ENCODE peak calls at places on chromosome 21, in nine cellular contexts. One of them, this sample, is unnamed.
A peak's percentile ranks its signal among the peaks of the same experiment; 100 is the strongest.

GRCh38 chr21:29075706-29076447 is 2.4 kb upstream of the CCT8 start:
- DNase-seq in left ventricle myocardium superior: no peak
- DNase-seq in nucleus accumbens: no peak
- DNase-seq in cardiac fibroblast: no peak
- DNase-seq in DMS153: no peak
- DNase-seq in mesendoderm: no peak
- DNase-seq in HFF-Myc: no peak
- DNase-seq in occipital lobe: no peak
- DNase-seq in NCI-H446: no peak
- DNase-seq in this sample: no peak

GRCh38 chr21:17613242-17613676 is 558 bp upstream of the BTG3 start:
- DNase-seq in left ventricle myocardium superior: peak; percentile 56
- DNase-seq in nucleus accumbens: peak; percentile 42
- DNase-seq in cardiac fibroblast: peak; percentile 26
- DNase-seq in DMS153: peak; percentile 15
- DNase-seq in mesendoderm: no peak
- DNase-seq in HFF-Myc: no peak
- DNase-seq in occipital lobe: no peak
- DNase-seq in NCI-H446: peak; percentile 48
- DNase-seq in this sample: peak; percentile 21

GRCh38 chr21:42621166-42621827 is 32.1 kb upstream of the PDE9A start:
- DNase-seq in left ventricle myocardium superior: no peak
- DNase-seq in nucleus accumbens: no peak
- DNase-seq in cardiac fibroblast: peak; percentile 13
- DNase-seq in DMS153: no peak
- DNase-seq in mesendoderm: no peak
- DNase-seq in HFF-Myc: no peak
- DNase-seq in occipital lobe: no peak
- DNase-seq in NCI-H446: no peak
- DNase-seq in this sample: no peak

GRCh38 chr21:24148461-24148860 is 1458.8 kb downstream of the MRPL39 start:
- DNase-seq in left ventricle myocardium superior: no peak
- DNase-seq in nucleus accumbens: no peak
- DNase-seq in cardiac fibroblast: no peak
- DNase-seq in DMS153: no peak
- DNase-seq in mesendoderm: no peak
- DNase-seq in HFF-Myc: no peak
- DNase-seq in occipital lobe: no peak
- DNase-seq in NCI-H446: no peak
- DNase-seq in this sample: no peak

GRCh38 chr21:45833437-45833836 is 148.1 kb upstream of the COL6A1 start:
- DNase-seq in left ventricle myocardium superior: peak; percentile 63
- DNase-seq in nucleus accumbens: no peak
- DNase-seq in cardiac fibroblast: no peak
- DNase-seq in DMS153: no peak
- DNase-seq in mesendoderm: no peak
- DNase-seq in HFF-Myc: no peak
- DNase-seq in occipital lobe: no peak
- DNase-seq in NCI-H446: no peak
- DNase-seq in this sample: no peak

GRCh38 chr21:41712201-41712600 is 54.7 kb downstream of the RIPK4 start:
- DNase-seq in left ventricle myocardium superior: no peak
- DNase-seq in nucleus accumbens: no peak
- DNase-seq in cardiac fibroblast: no peak
- DNase-seq in DMS153: no peak
- DNase-seq in mesendoderm: peak; percentile 62
- DNase-seq in HFF-Myc: no peak
- DNase-seq in occipital lobe: no peak
- DNase-seq in NCI-H446: no peak
- DNase-seq in this sample: no peak

GRCh38 chr21:41451753-41452676 is 26.0 kb downstream of the MX1 start:
- DNase-seq in left ventricle myocardium superior: no peak
- DNase-seq in nucleus accumbens: no peak
- DNase-seq in cardiac fibroblast: no peak
- DNase-seq in DMS153: no peak
- DNase-seq in mesendoderm: no peak
- DNase-seq in HFF-Myc: no peak
- DNase-seq in occipital lobe: no peak
- DNase-seq in NCI-H446: no peak
- DNase-seq in this sample: no peak

GRCh38 chr21:39840373-39841097 is 26.7 kb upstream of the PCP4 start:
- DNase-seq in left ventricle myocardium superior: no peak
- DNase-seq in nucleus accumbens: no peak
- DNase-seq in cardiac fibroblast: no peak
- DNase-seq in DMS153: no peak
- DNase-seq in mesendoderm: no peak
- DNase-seq in HFF-Myc: no peak
- DNase-seq in occipital lobe: no peak
- DNase-seq in NCI-H446: no peak
- DNase-seq in this sample: no peak

GRCh38 chr21:16205527-16205926 is 475.7 kb downstream of the USP25 start:
- DNase-seq in left ventricle myocardium superior: no peak
- DNase-seq in nucleus accumbens: no peak
- DNase-seq in cardiac fibroblast: peak; percentile 4
- DNase-seq in DMS153: no peak
- DNase-seq in mesendoderm: no peak
- DNase-seq in HFF-Myc: no peak
- DNase-seq in occipital lobe: no peak
- DNase-seq in NCI-H446: no peak
- DNase-seq in this sample: no peak

GRCh38 chr21:45126085-45126687 is 51.8 kb downstream of the ADARB1 start:
- DNase-seq in left ventricle myocardium superior: no peak
- DNase-seq in nucleus accumbens: no peak
- DNase-seq in cardiac fibroblast: no peak
- DNase-seq in DMS153: no peak
- DNase-seq in mesendoderm: no peak
- DNase-seq in HFF-Myc: no peak
- DNase-seq in occipital lobe: no peak
- DNase-seq in NCI-H446: no peak
- DNase-seq in this sample: no peak

GRCh38 chr21:45054927-45055612 is 19.3 kb upstream of the ADARB1 start:
- DNase-seq in left ventricle myocardium superior: no peak
- DNase-seq in nucleus accumbens: peak; percentile 6
- DNase-seq in cardiac fibroblast: no peak
- DNase-seq in DMS153: no peak
- DNase-seq in mesendoderm: no peak
- DNase-seq in HFF-Myc: no peak
- DNase-seq in occipital lobe: no peak
- DNase-seq in NCI-H446: no peak
- DNase-seq in this sample: no peak

GRCh38 chr21:29033871-29034270 is 9.4 kb downstream of the USP16 start:
- DNase-seq in left ventricle myocardium superior: no peak
- DNase-seq in nucleus accumbens: no peak
- DNase-seq in cardiac fibroblast: no peak
- DNase-seq in DMS153: no peak
- DNase-seq in mesendoderm: no peak
- DNase-seq in HFF-Myc: no peak
- DNase-seq in occipital lobe: no peak
- DNase-seq in NCI-H446: no peak
- DNase-seq in this sample: no peak

GRCh38 chr21:42157606-42158310 is 61.2 kb upstream of the ABCG1 start:
- DNase-seq in left ventricle myocardium superior: no peak
- DNase-seq in nucleus accumbens: no peak
- DNase-seq in cardiac fibroblast: no peak
- DNase-seq in DMS153: no peak
- DNase-seq in mesendoderm: no peak
- DNase-seq in HFF-Myc: no peak
- DNase-seq in occipital lobe: no peak
- DNase-seq in NCI-H446: no peak
- DNase-seq in this sample: no peak

GRCh38 chr21:15192243-15192642 is 127.4 kb upstream of the NRIP1 start:
- DNase-seq in left ventricle myocardium superior: no peak
- DNase-seq in nucleus accumbens: no peak
- DNase-seq in cardiac fibroblast: peak; percentile 59
- DNase-seq in DMS153: no peak
- DNase-seq in mesendoderm: no peak
- DNase-seq in HFF-Myc: no peak
- DNase-seq in occipital lobe: no peak
- DNase-seq in NCI-H446: peak; percentile 6
- DNase-seq in this sample: peak; percentile 2

GRCh38 chr21:38042246-38042645 is 126.0 kb upstream of the KCNJ6 start:
- DNase-seq in left ventricle myocardium superior: no peak
- DNase-seq in nucleus accumbens: no peak
- DNase-seq in cardiac fibroblast: no peak
- DNase-seq in DMS153: no peak
- DNase-seq in mesendoderm: no peak
- DNase-seq in HFF-Myc: no peak
- DNase-seq in occipital lobe: no peak
- DNase-seq in NCI-H446: no peak
- DNase-seq in this sample: no peak

GRCh38 chr21:45517249-45518065 is 24.8 kb downstream of the SLC19A1 start:
- DNase-seq in left ventricle myocardium superior: peak; percentile 26
- DNase-seq in nucleus accumbens: no peak
- DNase-seq in cardiac fibroblast: peak; percentile 28
- DNase-seq in DMS153: no peak
- DNase-seq in mesendoderm: no peak
- DNase-seq in HFF-Myc: no peak
- DNase-seq in occipital lobe: no peak
- DNase-seq in NCI-H446: no peak
- DNase-seq in this sample: no peak

GRCh38 chr21:45460011-45460565 is 55.1 kb downstream of the COL18A1 start:
- DNase-seq in left ventricle myocardium superior: peak; percentile 27
- DNase-seq in nucleus accumbens: no peak
- DNase-seq in cardiac fibroblast: no peak
- DNase-seq in DMS153: no peak
- DNase-seq in mesendoderm: no peak
- DNase-seq in HFF-Myc: no peak
- DNase-seq in occipital lobe: no peak
- DNase-seq in NCI-H446: no peak
- DNase-seq in this sample: no peak

GRCh38 chr21:42312626-42313104 is 2.5 kb downstream of the TFF3 start:
- DNase-seq in left ventricle myocardium superior: no peak
- DNase-seq in nucleus accumbens: no peak
- DNase-seq in cardiac fibroblast: no peak
- DNase-seq in DMS153: no peak
- DNase-seq in mesendoderm: no peak
- DNase-seq in HFF-Myc: no peak
- DNase-seq in occipital lobe: no peak
- DNase-seq in NCI-H446: no peak
- DNase-seq in this sample: no peak

GRCh38 chr21:39334611-39335010 is 14.3 kb downstream of the HMGN1 start:
- DNase-seq in left ventricle myocardium superior: no peak
- DNase-seq in nucleus accumbens: no peak
- DNase-seq in cardiac fibroblast: no peak
- DNase-seq in DMS153: no peak
- DNase-seq in mesendoderm: no peak
- DNase-seq in HFF-Myc: no peak
- DNase-seq in occipital lobe: no peak
- DNase-seq in NCI-H446: no peak
- DNase-seq in this sample: no peak

GRCh38 chr21:38787461-38788274 is 18.1 kb upstream of the ETS2 start:
- DNase-seq in left ventricle myocardium superior: no peak
- DNase-seq in nucleus accumbens: no peak
- DNase-seq in cardiac fibroblast: peak; percentile 29
- DNase-seq in DMS153: peak; percentile 79
- DNase-seq in mesendoderm: peak; percentile 88
- DNase-seq in HFF-Myc: peak; percentile 73
- DNase-seq in occipital lobe: no peak
- DNase-seq in NCI-H446: peak; percentile 56
- DNase-seq in this sample: peak; percentile 37

GRCh38 chr21:32233722-32234301 is 45.0 kb downstream of the MIS18A start:
- DNase-seq in left ventricle myocardium superior: no peak
- DNase-seq in nucleus accumbens: no peak
- DNase-seq in cardiac fibroblast: no peak
- DNase-seq in DMS153: no peak
- DNase-seq in mesendoderm: no peak
- DNase-seq in HFF-Myc: no peak
- DNase-seq in occipital lobe: no peak
- DNase-seq in NCI-H446: no peak
- DNase-seq in this sample: no peak

GRCh38 chr21:16211339-16212303 is 481.8 kb downstream of the USP25 start:
- DNase-seq in left ventricle myocardium superior: no peak
- DNase-seq in nucleus accumbens: no peak
- DNase-seq in cardiac fibroblast: peak; percentile 20
- DNase-seq in DMS153: no peak
- DNase-seq in mesendoderm: no peak
- DNase-seq in HFF-Myc: no peak
- DNase-seq in occipital lobe: no peak
- DNase-seq in NCI-H446: peak; percentile 13
- DNase-seq in this sample: peak; percentile 3

GRCh38 chr21:16842716-16843115 is 670.1 kb upstream of the CXADR start:
- DNase-seq in left ventricle myocardium superior: no peak
- DNase-seq in nucleus accumbens: no peak
- DNase-seq in cardiac fibroblast: peak; percentile 3
- DNase-seq in DMS153: no peak
- DNase-seq in mesendoderm: peak; percentile 8
- DNase-seq in HFF-Myc: peak; percentile 41
- DNase-seq in occipital lobe: no peak
- DNase-seq in NCI-H446: peak; percentile 59
- DNase-seq in this sample: no peak